ENCODE peak calls at places on chromosomes 5 and 9, in ten cellular contexts. Y is GM23248; L is naive thymus-derived CD4-positive, alpha-beta T cell; F is adipocyte; R is mammary epithelial cell; S is tibial artery; J is fibroblast of lung; V is psoas muscle; X is body of pancreas; A is breast epithelium. P is an unnamed sample.

GRCh38 chr9:99497641-99498040 is 275.6 kb downstream of the SEC61B start:
- DNase-seq in Y (no peak), L (no peak), F (no peak), R (peak; percentile 45), S (no peak), J (no peak), V (no peak), X (no peak), A (no peak), P (no peak)

GRCh38 chr9:127057970-127058644 is 64.3 kb downstream of the ANGPTL2 start:
- DNase-seq in Y (peak; percentile 44), L (no peak), F (peak; percentile 10), R (no peak), S (no peak), J (peak; percentile 8), V (peak; percentile 43), X (no peak), A (no peak), P (no peak)

GRCh38 chr5:19492861-19493260 is 495.1 kb downstream of the CDH18 start:
- DNase-seq in Y (no peak), L (no peak), F (peak; percentile 7), R (peak; percentile 16), S (no peak), J (peak; percentile 21), V (no peak), X (no peak), A (no peak), P (no peak)

GRCh38 chr9:70485273-70485858 is 70.9 kb upstream of the KLF9 start:
- DNase-seq in Y (peak; percentile 30), L (no peak), F (no peak), R (no peak), S (peak; percentile 60), J (no peak), V (peak; percentile 43), X (no peak), A (no peak), P (no peak)

GRCh38 chr9:122051401-122052346 is 41.4 kb downstream of the TTLL11 start:
- DNase-seq in Y (peak; percentile 86), L (peak; percentile 61), F (peak; percentile 26), R (peak; percentile 9), S (no peak), J (peak; percentile 75), V (no peak), X (no peak), A (no peak), P (no peak)

GRCh38 chr5:139368613-139369012 is 14.5 kb downstream of the SLC23A1 start:
- DNase-seq in Y (no peak), L (no peak), F (no peak), R (no peak), S (no peak), J (no peak), V (no peak), X (no peak), A (no peak), P (no peak)

GRCh38 chr5:61004448-61004847 is 59.4 kb downstream of the NDUFAF2 start:
- DNase-seq in Y (peak; percentile 16), L (no peak), F (peak; percentile 66), R (no peak), S (no peak), J (peak; percentile 42), V (no peak), X (no peak), A (no peak), P (no peak)

GRCh38 chr5:102622244-102622643 is 123.4 kb upstream of the SLCO6A1 start:
- DNase-seq in Y (no peak), L (no peak), F (peak; percentile 20), R (no peak), S (no peak), J (no peak), V (no peak), X (no peak), A (no peak), P (no peak)

GRCh38 chr5:142219146-142219545 is 105.7 kb downstream of the SPRY4 start:
- DNase-seq in Y (no peak), L (no peak), F (no peak), R (peak; percentile 67), S (no peak), J (no peak), V (no peak), X (no peak), A (no peak), P (no peak)

GRCh38 chr9:129569506-129570449 is 51.1 kb downstream of the C9orf50 start:
- DNase-seq in Y (peak; percentile 62), L (no peak), F (no peak), R (no peak), S (no peak), J (peak; percentile 51), V (no peak), X (peak; percentile 49), A (no peak), P (peak; percentile 44)

GRCh38 chr9:124778575-124779367 is 1.8 kb downstream of the OLFML2A start:
- DNase-seq in Y (peak; percentile 43), L (no peak), F (no peak), R (no peak), S (no peak), J (no peak), V (no peak), X (no peak), A (no peak), P (no peak)

GRCh38 chr9:86407022-86407421 is 52.8 kb upstream of the TUT7 start:
- DNase-seq in Y (peak; percentile 73), L (no peak), F (peak; percentile 57), R (peak; percentile 90), S (no peak), J (peak; percentile 69), V (no peak), X (peak; percentile 86), A (no peak), P (peak; percentile 43)

GRCh38 chr9:27194401-27195091 is 85.5 kb downstream of the TEK start:
- DNase-seq in Y (peak; percentile 91), L (no peak), F (peak; percentile 73), R (peak; percentile 66), S (no peak), J (peak; percentile 89), V (no peak), X (no peak), A (no peak), P (no peak)

GRCh38 chr5:33701251-33701650 is 190.5 kb downstream of the ADAMTS12 start:
- DNase-seq in Y (peak; percentile 90), L (no peak), F (peak; percentile 77), R (peak; percentile 17), S (no peak), J (peak; percentile 83), V (no peak), X (no peak), A (no peak), P (no peak)

GRCh38 chr9:68919666-68920065 is 94.2 kb downstream of the PRKACG start:
- DNase-seq in Y (no peak), L (no peak), F (no peak), R (no peak), S (no peak), J (no peak), V (no peak), X (no peak), A (no peak), P (no peak)

GRCh38 chr5:32400394-32400793 is 44.1 kb downstream of the ZFR start:
- DNase-seq in Y (no peak), L (no peak), F (no peak), R (no peak), S (no peak), J (no peak), V (no peak), X (no peak), A (no peak), P (no peak)
- H3K36me3 ChIP-seq in Y (peaks cover 82% of the 10 kb centered on the region), L (peaks cover 39% of the 10 kb centered on the region), F (peaks cover 97% of the 10 kb centered on the region), R (peaks cover 54% of the 10 kb centered on the region), S (peaks cover 88% of the 10 kb centered on the region), J (peaks cover 8% of the 10 kb centered on the region), V (peaks cover 99% of the 10 kb centered on the region), X (peaks cover 31% of the 10 kb centered on the region), A (peaks cover 9% of the 10 kb centered on the region), P (peaks cover 90% of the 10 kb centered on the region)

GRCh38 chr5:159092288-159092687 is 7.4 kb downstream of the EBF1 start:
- DNase-seq in Y (no peak), L (no peak), F (no peak), R (no peak), S (no peak), J (no peak), V (no peak), X (no peak), A (no peak), P (no peak)

GRCh38 chr5:159091051-159091450 is 8.7 kb downstream of the EBF1 start:
- DNase-seq in Y (no peak), L (no peak), F (no peak), R (no peak), S (no peak), J (no peak), V (no peak), X (no peak), A (no peak), P (no peak)

GRCh38 chr5:159089675-159090074 is 10.0 kb downstream of the EBF1 start:
- DNase-seq in Y (no peak), L (no peak), F (no peak), R (no peak), S (no peak), J (no peak), V (no peak), X (no peak), A (no peak), P (no peak)

GRCh38 chr5:159091596-159091995 is 8.1 kb downstream of the EBF1 start:
- DNase-seq in Y (no peak), L (no peak), F (no peak), R (no peak), S (no peak), J (no peak), V (no peak), X (no peak), A (no peak), P (no peak)

GRCh38 chr5:159088371-159088770 is 11.3 kb downstream of the EBF1 start:
- DNase-seq in Y (no peak), L (no peak), F (no peak), R (no peak), S (no peak), J (no peak), V (no peak), X (no peak), A (no peak), P (no peak)
- H3K4me3 ChIP-seq in Y (no peak overlapping the region), L (no peak overlapping the region), F (peak overlapping the region; percentile 16), R (no peak overlapping the region), S (no peak overlapping the region), J (no peak overlapping the region), V (no peak overlapping the region), X (no peak overlapping the region), A (no peak overlapping the region), P (no peak overlapping the region)

DNA sequence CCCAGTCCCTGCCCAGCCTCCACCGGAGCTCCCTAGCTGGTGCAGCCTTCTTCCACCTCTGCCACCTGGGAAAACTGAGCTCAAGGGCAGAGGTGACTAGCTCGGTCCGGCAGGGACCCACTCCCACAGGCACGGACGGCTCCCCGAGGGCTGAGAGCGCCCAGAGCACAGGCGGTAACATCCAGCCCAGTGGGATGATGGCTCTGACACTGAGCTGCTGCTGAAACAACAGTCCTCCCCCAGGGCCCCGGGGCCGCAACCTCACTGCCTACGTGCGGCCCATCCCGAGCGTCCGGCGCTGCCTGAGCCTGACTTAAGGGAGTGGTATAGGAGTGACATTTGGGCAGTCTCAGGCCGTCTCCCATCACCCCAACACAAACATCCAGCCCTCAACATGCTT is 3.7 kb downstream of the FAM163B start:
- DNase-seq in Y (no peak), L (no peak), F (no peak), R (no peak), S (no peak), J (no peak), V (no peak), X (no peak), A (no peak), P (no peak)
- H3K27me3 ChIP-seq in Y (peaks cover 68% of the 10 kb centered on the region), L (no peaks in the 10 kb centered on the region), F (peaks cover 75% of the 10 kb centered on the region), R (peaks cover 24% of the 10 kb centered on the region), S (no peaks in the 10 kb centered on the region), J (peaks cover 5% of the 10 kb centered on the region), V (peaks cover 26% of the 10 kb centered on the region), X (peaks cover 11% of the 10 kb centered on the region), A (peaks cover 82% of the 10 kb centered on the region), P (peaks cover 18% of the 10 kb centered on the region)

GRCh38 chr9:128180001-128180400 is 11.4 kb downstream of the CIZ1 start:
- DNase-seq in Y (no peak), L (no peak), F (no peak), R (no peak), S (no peak), J (no peak), V (no peak), X (no peak), A (no peak), P (no peak)
- H3K36me3 ChIP-seq in Y (peaks cover 30% of the 10 kb centered on the region), L (peaks cover 13% of the 10 kb centered on the region), F (peaks cover 81% of the 10 kb centered on the region), R (peaks cover 20% of the 10 kb centered on the region), S (peaks cover 68% of the 10 kb centered on the region), J (peaks cover 38% of the 10 kb centered on the region), V (peaks cover 91% of the 10 kb centered on the region), X (peaks cover 29% of the 10 kb centered on the region), A (peaks cover 9% of the 10 kb centered on the region), P (peaks cover 65% of the 10 kb centered on the region)

P was measured in MG63.